ENCODE peak calls at places on chromosome 11, in six cellular contexts. M is IMR-90; O is activated CD4-positive, CD25-positive, alpha-beta regulatory T cell; C is foreskin fibroblast; S is CD4-positive, alpha-beta T cell; P is hypothalamus. Y is an unnamed sample.

GRCh38 chr11:16367252-16367651 is 10.9 kb upstream of the SOX6 start:
- DNase-seq in P (no peak), S (no peak), O (no peak), C (no peak), M (no peak), Y (no peak)

GRCh38 chr11:103529217-103529684 is 420.0 kb downstream of the DYNC2H1 start:
- DNase-seq in O (no peak), M (peak), P (no peak), C (peak), S (no peak), Y (peak)

GRCh38 chr11:47861762-47862161 is 13.6 kb upstream of the NUP160 start:
- DNase-seq in O (no peak), M (peak), C (peak), S (no peak), P (no peak), Y (peak)

GRCh38 chr11:68932358-68932757 is 28.7 kb downstream of the IGHMBP2 start:
- DNase-seq in C (no peak), O (no peak), S (no peak), P (no peak), M (no peak), Y (no peak)

GRCh38 chr11:111975076-111975806 is 38.1 kb downstream of the DIXDC1 start:
- DNase-seq in S (no peak), C (peak), O (no peak), M (no peak), P (peak), Y (no peak)

GRCh38 chr11:115642660-115643059 is 138.4 kb upstream of the CADM1 start:
- DNase-seq in S (no peak), P (no peak), C (no peak), O (no peak), M (no peak), Y (no peak)

GRCh38 chr11:36452231-36452630 is 57.8 kb downstream of the TRAF6 start:
- DNase-seq in M (peak), C (peak), O (no peak), P (no peak), S (no peak), Y (peak)

GRCh38 chr11:124746621-124747243 is 5.3 kb downstream of the VSIG2 start:
- DNase-seq in C (peak), S (peak), P (no peak), O (peak), M (peak), Y (peak)

GRCh38 chr11:128669491-128669890 is 24.4 kb upstream of the FLI1 start:
- DNase-seq in O (no peak), P (no peak), S (no peak), C (peak), M (peak), Y (peak)

GRCh38 chr11:72228844-72229231 is 4.3 kb downstream of the INPPL1 start:
- DNase-seq in M (no peak), S (no peak), P (no peak), O (no peak), C (no peak), Y (no peak)

GRCh38 chr11:75760710-75761493 is 7.7 kb upstream of the DGAT2 start:
- DNase-seq in O (no peak), P (no peak), C (peak), M (peak), S (no peak), Y (peak)

GRCh38 chr11:74257934-74258553 is 53.4 kb downstream of the P4HA3 start:
- DNase-seq in P (peak), O (no peak), S (no peak), M (peak), C (peak), Y (peak)

GRCh38 chr11:7577226-7577882 is 63.6 kb downstream of the PPFIBP2 start:
- DNase-seq in O (no peak), S (no peak), P (peak), M (no peak), C (peak), Y (peak)

GRCh38 chr11:40129276-40129675 is 1330.2 kb downstream of the LRRC4C start:
- DNase-seq in P (no peak), S (no peak), O (no peak), C (no peak), M (no peak), Y (peak)

GRCh38 chr11:104490182-104490581 is 326.2 kb upstream of the PDGFD start:
- DNase-seq in O (no peak), M (no peak), P (no peak), S (no peak), C (no peak), Y (no peak)

GRCh38 chr11:355581-356458 is 13.5 kb upstream of the B4GALNT4 start:
- DNase-seq in M (peak), S (peak), O (peak), C (peak), P (peak), Y (peak)

GRCh38 chr11:84437129-84438123 is 1151.3 kb upstream of the CCDC90B start:
- DNase-seq in S (no peak), P (peak), O (no peak), C (peak), M (no peak), Y (no peak)

GRCh38 chr11:1502971-1503707 is 16.6 kb upstream of the MOB2 start:
- DNase-seq in P (peak), O (no peak), S (no peak), C (no peak), M (no peak), Y (no peak)

GRCh38 chr11:116946414-116946813 is 109.0 kb upstream of the APOA1 start:
- DNase-seq in P (no peak), S (no peak), O (no peak), C (no peak), M (peak), Y (peak)

GRCh38 chr11:63609536-63609935 is 4.7 kb downstream of the PLAAT3 start:
- DNase-seq in S (no peak), M (no peak), C (no peak), P (peak), O (no peak), Y (no peak)

GRCh38 chr11:74687237-74688005 is 43.8 kb downstream of the CHRDL2 start:
- DNase-seq in M (peak), C (peak), O (no peak), S (no peak), P (no peak), Y (no peak)

GRCh38 chr11:66687831-66688281 is 10.2 kb upstream of the RBM4B start:
- DNase-seq in M (no peak), C (no peak), S (no peak), P (no peak), O (no peak), Y (no peak)

GRCh38 chr11:112453601-112454577 is 193.2 kb upstream of the PLET1 start:
- DNase-seq in C (peak), S (no peak), O (no peak), M (peak), P (no peak), Y (peak)

GRCh38 chr11:113372317-113372716 is 15.3 kb upstream of the ANKK1 start:
- DNase-seq in C (no peak), M (peak), S (no peak), P (no peak), O (no peak), Y (no peak)

GRCh38 chr11:14413307-14414072 is 54.5 kb upstream of the RRAS2 start:
- DNase-seq in O (no peak), M (peak), P (no peak), C (peak), S (no peak), Y (peak)

GRCh38 chr11:81700061-81700460 is 1033.6 kb downstream of the FAM181B start:
- DNase-seq in C (no peak), P (no peak), M (no peak), S (no peak), O (no peak), Y (peak)

GRCh38 chr11:82733444-82734119 is at the start of gene FAM181B:
- DNase-seq in M (no peak), C (peak), S (peak), O (no peak), P (peak), Y (peak)

GRCh38 chr11:134724779-134725140 is 312.7 kb upstream of the B3GAT1 start:
- DNase-seq in P (no peak), M (no peak), C (no peak), S (no peak), O (no peak), Y (no peak)

GRCh38 chr11:126317681-126318641 is 14.1 kb downstream of the DCPS start:
- DNase-seq in P (peak), S (no peak), O (no peak), M (peak), C (peak), Y (peak)

GRCh38 chr11:61749607-61750217 is 2.7 kb upstream of the MYRF start:
- DNase-seq in S (no peak), M (no peak), P (peak), O (no peak), C (no peak), Y (peak)

GRCh38 chr11:83158965-83159900 is 2.3 kb downstream of the PCF11 start:
- DNase-seq in C (no peak), P (no peak), O (no peak), M (no peak), S (no peak), Y (no peak)

GRCh38 chr11:5809905-5810792 is 1.4 kb downstream of the OR52N2 start:
- DNase-seq in M (no peak), S (no peak), C (no peak), P (no peak), O (no peak), Y (no peak)

GRCh38 chr11:64245797-64246623 is 733 bp downstream of the PPP1R14B start:
- DNase-seq in P (peak), M (peak), S (peak), O (peak), C (peak), Y (peak)

GRCh38 chr11:70828498-70829159 is 423.7 kb downstream of the SHANK2 start:
- DNase-seq in M (no peak), C (peak), O (no peak), P (peak), S (no peak), Y (no peak)

GRCh38 chr11:111299111-111300026 is 1.0 kb downstream of the POU2AF3 start:
- DNase-seq in P (peak), O (no peak), C (peak), S (no peak), M (peak), Y (peak)

Y was measured in fibroblast of pulmonary artery.